ENCODE peak calls at places on chromosomes 12 and 14, in eight cellular contexts. One of them, this sample, is unnamed.

GRCh38 chr14:61573748-61574513 is 121.4 kb upstream of the HIF1A start:
- DNase-seq in endothelial cell: no peak
- DNase-seq in foreskin fibroblast: peak
- DNase-seq in AG10803: peak
- DNase-seq in cardiac fibroblast: peak
- DNase-seq in HCT116: no peak
- DNase-seq in A549: no peak
- DNase-seq in body of pancreas: no peak
- DNase-seq in this sample: no peak

GRCh38 chr14:102085503-102085902 is 1.3 kb downstream of the HSP90AA1 start:
- DNase-seq in A549: no peak
- DNase-seq in foreskin fibroblast: no peak
- DNase-seq in cardiac fibroblast: no peak
- DNase-seq in endothelial cell: no peak
- DNase-seq in body of pancreas: no peak
- DNase-seq in HCT116: no peak
- DNase-seq in AG10803: no peak
- DNase-seq in this sample: no peak

GRCh38 chr12:98955284-98955683 is 310.2 kb downstream of the APAF1 start:
- DNase-seq in foreskin fibroblast: no peak
- DNase-seq in cardiac fibroblast: peak
- DNase-seq in AG10803: peak
- DNase-seq in HCT116: peak
- DNase-seq in A549: peak
- DNase-seq in body of pancreas: no peak
- DNase-seq in endothelial cell: peak
- DNase-seq in this sample: peak

GRCh38 chr14:92412912-92413311 is 89.9 kb downstream of the SLC24A4 start:
- DNase-seq in HCT116: no peak
- DNase-seq in cardiac fibroblast: no peak
- DNase-seq in A549: no peak
- DNase-seq in AG10803: peak
- DNase-seq in endothelial cell: no peak
- DNase-seq in body of pancreas: no peak
- DNase-seq in foreskin fibroblast: peak
- DNase-seq in this sample: no peak

GRCh38 chr12:52521581-52522266 is 1.5 kb upstream of the KRT5 start:
- DNase-seq in HCT116: no peak
- DNase-seq in A549: no peak
- DNase-seq in cardiac fibroblast: peak
- DNase-seq in AG10803: peak
- DNase-seq in endothelial cell: no peak
- DNase-seq in foreskin fibroblast: peak
- DNase-seq in body of pancreas: no peak
- DNase-seq in this sample: no peak

GRCh38 chr14:77991128-77991772 is 178.9 kb upstream of the NRXN3 start:
- DNase-seq in foreskin fibroblast: no peak
- DNase-seq in A549: no peak
- DNase-seq in cardiac fibroblast: no peak
- DNase-seq in endothelial cell: no peak
- DNase-seq in HCT116: no peak
- DNase-seq in AG10803: no peak
- DNase-seq in body of pancreas: no peak
- DNase-seq in this sample: no peak

GRCh38 chr12:43805857-43806736 is at the start of gene TWF1:
- DNase-seq in HCT116: peak
- DNase-seq in AG10803: peak
- DNase-seq in A549: peak
- DNase-seq in cardiac fibroblast: peak
- DNase-seq in foreskin fibroblast: peak
- DNase-seq in endothelial cell: peak
- DNase-seq in body of pancreas: peak
- DNase-seq in this sample: peak

GRCh38 chr14:26775765-26776577 is 178.1 kb upstream of the NOVA1 start:
- DNase-seq in AG10803: peak
- DNase-seq in A549: no peak
- DNase-seq in cardiac fibroblast: peak
- DNase-seq in foreskin fibroblast: peak
- DNase-seq in endothelial cell: no peak
- DNase-seq in body of pancreas: no peak
- DNase-seq in HCT116: no peak
- DNase-seq in this sample: no peak

GRCh38 chr14:91636604-91637003 is 95.3 kb downstream of the CATSPERB start:
- DNase-seq in AG10803: no peak
- DNase-seq in foreskin fibroblast: peak
- DNase-seq in HCT116: no peak
- DNase-seq in endothelial cell: no peak
- DNase-seq in body of pancreas: no peak
- DNase-seq in cardiac fibroblast: peak
- DNase-seq in A549: no peak
- DNase-seq in this sample: no peak

GRCh38 chr14:72975776-72976175 is 49.5 kb downstream of the DCAF4 start:
- DNase-seq in endothelial cell: no peak
- DNase-seq in cardiac fibroblast: no peak
- DNase-seq in AG10803: no peak
- DNase-seq in foreskin fibroblast: no peak
- DNase-seq in HCT116: no peak
- DNase-seq in A549: peak
- DNase-seq in body of pancreas: no peak
- DNase-seq in this sample: peak

GRCh38 chr12:52722680-52723079 is 19.4 kb upstream of the KRT77 start:
- DNase-seq in A549: no peak
- DNase-seq in foreskin fibroblast: no peak
- DNase-seq in AG10803: no peak
- DNase-seq in body of pancreas: no peak
- DNase-seq in cardiac fibroblast: no peak
- DNase-seq in endothelial cell: no peak
- DNase-seq in HCT116: no peak
- DNase-seq in this sample: no peak

GRCh38 chr14:104980601-104981531 is 2.7 kb upstream of the AHNAK2 start:
- DNase-seq in foreskin fibroblast: no peak
- DNase-seq in HCT116: no peak
- DNase-seq in AG10803: no peak
- DNase-seq in body of pancreas: no peak
- DNase-seq in A549: no peak
- DNase-seq in cardiac fibroblast: no peak
- DNase-seq in endothelial cell: no peak
- DNase-seq in this sample: no peak

GRCh38 chr12:47207005-47207717 is 127.4 kb upstream of the AMIGO2 start:
- DNase-seq in foreskin fibroblast: no peak
- DNase-seq in cardiac fibroblast: no peak
- DNase-seq in body of pancreas: no peak
- DNase-seq in endothelial cell: no peak
- DNase-seq in A549: no peak
- DNase-seq in AG10803: no peak
- DNase-seq in HCT116: no peak
- DNase-seq in this sample: peak

GRCh38 chr14:70086685-70087379 is 101.9 kb downstream of the SLC8A3 start:
- DNase-seq in body of pancreas: no peak
- DNase-seq in endothelial cell: peak
- DNase-seq in AG10803: peak
- DNase-seq in HCT116: peak
- DNase-seq in cardiac fibroblast: peak
- DNase-seq in A549: no peak
- DNase-seq in foreskin fibroblast: peak
- DNase-seq in this sample: peak

DNA sequence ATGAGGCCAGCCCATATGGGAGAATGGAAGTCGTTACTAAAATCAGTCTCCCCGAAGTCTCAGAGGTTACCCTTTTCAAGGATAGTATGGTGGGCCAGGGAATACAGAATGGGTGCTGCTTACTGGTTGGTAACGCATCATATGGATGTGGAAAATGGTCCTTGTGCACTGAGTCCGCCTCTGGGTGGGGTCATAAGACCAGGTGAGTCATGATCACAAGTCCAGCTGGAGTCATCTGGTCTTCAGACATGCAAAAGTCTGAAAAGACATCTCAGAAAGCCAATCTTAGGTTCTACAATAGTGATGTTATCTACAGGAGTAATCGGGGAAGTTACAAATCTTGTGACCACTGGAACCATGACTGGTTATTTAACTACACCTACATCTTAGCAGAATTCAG is 71.9 kb upstream of the TCL1B start:
- DNase-seq in cardiac fibroblast: no peak
- DNase-seq in A549: no peak
- DNase-seq in HCT116: no peak
- DNase-seq in AG10803: no peak
- DNase-seq in foreskin fibroblast: peak
- DNase-seq in endothelial cell: no peak
- DNase-seq in body of pancreas: no peak
- DNase-seq in this sample: no peak
- TF ChIP-seq CTCF in cardiac fibroblast: no peak
- TF ChIP-seq CTCF in A549: no peak
- TF ChIP-seq CTCF in HCT116: no peak
- TF ChIP-seq CTCF in AG10803: no peak
- TF ChIP-seq CTCF in foreskin fibroblast: no peak
- TF ChIP-seq CTCF in endothelial cell: no peak
- TF ChIP-seq CTCF in body of pancreas: peak
- TF ChIP-seq CTCF in this sample: no peak

GRCh38 chr12:128068211-128068610 is 198.8 kb upstream of the TMEM132C start:
- DNase-seq in body of pancreas: no peak
- DNase-seq in endothelial cell: no peak
- DNase-seq in AG10803: no peak
- DNase-seq in HCT116: no peak
- DNase-seq in cardiac fibroblast: no peak
- DNase-seq in A549: no peak
- DNase-seq in foreskin fibroblast: no peak
- DNase-seq in this sample: no peak

GRCh38 chr12:128075332-128075731 is 191.6 kb upstream of the TMEM132C start:
- DNase-seq in A549: no peak
- DNase-seq in HCT116: no peak
- DNase-seq in cardiac fibroblast: no peak
- DNase-seq in foreskin fibroblast: no peak
- DNase-seq in body of pancreas: no peak
- DNase-seq in endothelial cell: no peak
- DNase-seq in AG10803: no peak
- DNase-seq in this sample: no peak

GRCh38 chr12:128073937-128074336 is 193.0 kb upstream of the TMEM132C start:
- DNase-seq in AG10803: no peak
- DNase-seq in A549: no peak
- DNase-seq in foreskin fibroblast: no peak
- DNase-seq in body of pancreas: no peak
- DNase-seq in cardiac fibroblast: no peak
- DNase-seq in HCT116: no peak
- DNase-seq in endothelial cell: no peak
- DNase-seq in this sample: no peak

GRCh38 chr12:128069359-128069997 is 197.5 kb upstream of the TMEM132C start:
- DNase-seq in AG10803: peak
- DNase-seq in body of pancreas: no peak
- DNase-seq in foreskin fibroblast: peak
- DNase-seq in HCT116: peak
- DNase-seq in cardiac fibroblast: peak
- DNase-seq in A549: peak
- DNase-seq in endothelial cell: peak
- DNase-seq in this sample: peak
- TF ChIP-seq CTCF in AG10803: peak
- TF ChIP-seq CTCF in body of pancreas: peak
- TF ChIP-seq CTCF in foreskin fibroblast: peak
- TF ChIP-seq CTCF in HCT116: peak
- TF ChIP-seq CTCF in cardiac fibroblast: peak
- TF ChIP-seq CTCF in A549: peak
- TF ChIP-seq CTCF in endothelial cell: peak
- TF ChIP-seq CTCF in this sample: peak

GRCh38 chr12:93569656-93570551 is 2.6 kb upstream of the SOCS2 start:
- DNase-seq in HCT116: peak
- DNase-seq in endothelial cell: peak
- DNase-seq in AG10803: peak
- DNase-seq in body of pancreas: peak
- DNase-seq in A549: peak
- DNase-seq in foreskin fibroblast: peak
- DNase-seq in cardiac fibroblast: peak
- DNase-seq in this sample: peak

GRCh38 chr12:93571854-93572711 is at the start of gene SOCS2:
- DNase-seq in cardiac fibroblast: peak
- DNase-seq in endothelial cell: peak
- DNase-seq in A549: peak
- DNase-seq in body of pancreas: peak
- DNase-seq in foreskin fibroblast: peak
- DNase-seq in AG10803: no peak
- DNase-seq in HCT116: no peak
- DNase-seq in this sample: peak

GRCh38 chr12:93572712-93573551 is 457 bp downstream of the SOCS2 start:
- DNase-seq in endothelial cell: peak
- DNase-seq in cardiac fibroblast: peak
- DNase-seq in HCT116: no peak
- DNase-seq in foreskin fibroblast: peak
- DNase-seq in A549: no peak
- DNase-seq in AG10803: peak
- DNase-seq in body of pancreas: peak
- DNase-seq in this sample: peak

GRCh38 chr12:93570552-93571359 is 1.7 kb upstream of the SOCS2 start:
- DNase-seq in cardiac fibroblast: peak
- DNase-seq in HCT116: peak
- DNase-seq in foreskin fibroblast: peak
- DNase-seq in body of pancreas: peak
- DNase-seq in endothelial cell: peak
- DNase-seq in AG10803: peak
- DNase-seq in A549: peak
- DNase-seq in this sample: peak

GRCh38 chr12:93571360-93571853 is 1.1 kb upstream of the SOCS2 start:
- DNase-seq in AG10803: peak
- DNase-seq in foreskin fibroblast: peak
- DNase-seq in body of pancreas: peak
- DNase-seq in A549: peak
- DNase-seq in cardiac fibroblast: peak
- DNase-seq in endothelial cell: peak
- DNase-seq in HCT116: peak
- DNase-seq in this sample: peak
- TF ChIP-seq CTCF in AG10803: peak
- TF ChIP-seq CTCF in foreskin fibroblast: peak
- TF ChIP-seq CTCF in body of pancreas: peak
- TF ChIP-seq CTCF in A549: peak
- TF ChIP-seq CTCF in cardiac fibroblast: peak
- TF ChIP-seq CTCF in endothelial cell: no peak
- TF ChIP-seq CTCF in HCT116: peak
- TF ChIP-seq CTCF in this sample: peak

DNA sequence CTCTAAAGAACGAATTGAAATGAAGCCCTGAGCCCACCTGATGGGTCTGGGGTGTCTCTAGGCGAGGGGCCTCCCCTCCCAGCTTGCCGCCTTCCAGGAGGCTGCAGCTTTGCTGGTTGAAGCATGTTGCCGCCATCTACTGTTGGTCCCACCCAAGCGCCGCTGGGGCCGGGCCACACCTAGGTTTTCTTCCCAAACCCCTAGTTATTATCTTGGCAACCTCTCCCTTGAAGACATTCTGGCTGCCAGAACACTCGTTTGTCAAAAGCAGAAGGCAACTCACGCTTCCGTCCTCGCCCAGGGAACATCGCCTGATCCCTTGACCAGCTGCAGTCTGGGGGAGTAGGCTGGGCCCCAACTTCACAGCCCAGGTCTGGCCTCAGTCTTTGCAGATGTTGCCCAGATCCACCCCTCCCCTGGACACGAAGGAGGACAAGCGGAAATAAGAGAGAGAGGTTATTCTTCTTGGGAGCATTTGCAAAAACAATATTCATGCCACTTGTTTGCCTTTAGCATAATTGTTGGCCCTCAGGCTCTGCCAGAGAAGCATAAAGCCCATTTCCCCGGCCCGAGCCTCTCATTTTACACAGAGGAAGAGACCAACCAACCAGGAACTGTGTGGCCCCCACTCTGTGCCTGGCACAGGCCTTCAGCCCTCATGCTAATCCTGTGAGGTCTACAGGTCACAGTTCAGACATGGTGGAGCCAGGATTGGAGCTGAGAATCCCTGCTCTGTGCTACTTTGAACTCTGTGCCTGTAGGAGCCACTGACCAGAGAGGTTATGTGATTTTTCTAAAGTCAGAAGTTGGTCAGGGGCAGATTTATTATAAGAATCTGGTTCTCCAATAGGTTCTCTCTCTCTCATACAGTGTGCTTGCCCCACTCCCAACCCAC is 6.7 kb downstream of the EMP1 start:
- DNase-seq in body of pancreas: peak
- DNase-seq in endothelial cell: peak
- DNase-seq in foreskin fibroblast: peak
- DNase-seq in AG10803: peak
- DNase-seq in cardiac fibroblast: peak
- DNase-seq in A549: no peak
- DNase-seq in HCT116: no peak
- DNase-seq in this sample: peak
- TF ChIP-seq CTCF in body of pancreas: no peak
- TF ChIP-seq CTCF in endothelial cell: peak
- TF ChIP-seq CTCF in foreskin fibroblast: peak
- TF ChIP-seq CTCF in AG10803: peak
- TF ChIP-seq CTCF in cardiac fibroblast: peak
- TF ChIP-seq CTCF in A549: peak
- TF ChIP-seq CTCF in HCT116: peak
- TF ChIP-seq CTCF in this sample: no peak